ENCODE peak calls at places on chromosomes 3 and 15, in six cellular contexts. One of them, this sample, is unnamed. For H3K4me1, the result is how much of the 10 kb centered on the place peaks cover.

GRCh38 chr15:92638291-92638708 is 17.3 kb downstream of the FAM174B start:
- DNase-seq in IMR-90: peak
- DNase-seq in GM23248: no peak
- DNase-seq in cardiac muscle cell: no peak
- DNase-seq in right atrium auricular region: no peak
- DNase-seq in astrocyte: peak
- DNase-seq in this sample: no peak

GRCh38 chr3:47874913-47875312 is 72.0 kb downstream of the DHX30 start:
- DNase-seq in IMR-90: peak
- DNase-seq in GM23248: peak
- DNase-seq in cardiac muscle cell: no peak
- DNase-seq in right atrium auricular region: no peak
- DNase-seq in astrocyte: no peak
- DNase-seq in this sample: no peak

GRCh38 chr15:50365570-50365969 is 10.6 kb upstream of the GABPB1 start:
- DNase-seq in IMR-90: no peak
- DNase-seq in GM23248: no peak
- DNase-seq in cardiac muscle cell: no peak
- DNase-seq in right atrium auricular region: no peak
- DNase-seq in astrocyte: no peak
- DNase-seq in this sample: no peak

GRCh38 chr15:30990451-30991300 is 752 bp downstream of the MTMR10 start:
- DNase-seq in IMR-90: peak
- DNase-seq in GM23248: peak
- DNase-seq in cardiac muscle cell: no peak
- DNase-seq in right atrium auricular region: no peak
- DNase-seq in astrocyte: peak
- DNase-seq in this sample: no peak

GRCh38 chr15:36498922-36499321 is 80.5 kb upstream of the CDIN1 start:
- DNase-seq in IMR-90: no peak
- DNase-seq in GM23248: no peak
- DNase-seq in cardiac muscle cell: no peak
- DNase-seq in right atrium auricular region: no peak
- DNase-seq in astrocyte: no peak
- DNase-seq in this sample: no peak

GRCh38 chr3:125200731-125201139 is 11.8 kb downstream of the SLC12A8 start:
- DNase-seq in IMR-90: no peak
- DNase-seq in GM23248: no peak
- DNase-seq in cardiac muscle cell: no peak
- DNase-seq in right atrium auricular region: no peak
- DNase-seq in astrocyte: no peak
- DNase-seq in this sample: no peak

GRCh38 chr3:48997714-48998637 is 7.9 kb downstream of the P4HTM start:
- DNase-seq in IMR-90: no peak
- DNase-seq in GM23248: no peak
- DNase-seq in cardiac muscle cell: no peak
- DNase-seq in right atrium auricular region: no peak
- DNase-seq in astrocyte: no peak
- DNase-seq in this sample: peak

GRCh38 chr3:153038779-153039178 is 123.2 kb upstream of the RAP2B start:
- DNase-seq in IMR-90: no peak
- DNase-seq in GM23248: peak
- DNase-seq in cardiac muscle cell: no peak
- DNase-seq in right atrium auricular region: no peak
- DNase-seq in astrocyte: peak
- DNase-seq in this sample: no peak

GRCh38 chr15:44719293-44719999 is 8.1 kb downstream of the B2M start:
- DNase-seq in IMR-90: peak
- DNase-seq in GM23248: no peak
- DNase-seq in cardiac muscle cell: no peak
- DNase-seq in right atrium auricular region: no peak
- DNase-seq in astrocyte: peak
- DNase-seq in this sample: no peak

GRCh38 chr15:90001062-90001682 is at the start of gene ZNF710:
- DNase-seq in IMR-90: peak
- DNase-seq in GM23248: peak
- DNase-seq in cardiac muscle cell: peak
- DNase-seq in right atrium auricular region: no peak
- DNase-seq in astrocyte: peak
- DNase-seq in this sample: peak

GRCh38 chr15:90002428-90002844 is 1.3 kb downstream of the ZNF710 start:
- DNase-seq in IMR-90: peak
- DNase-seq in GM23248: peak
- DNase-seq in cardiac muscle cell: peak
- DNase-seq in right atrium auricular region: no peak
- DNase-seq in astrocyte: peak
- DNase-seq in this sample: peak

GRCh38 chr15:90000175-90000923 is 775 bp upstream of the ZNF710 start:
- DNase-seq in IMR-90: peak
- DNase-seq in GM23248: peak
- DNase-seq in cardiac muscle cell: peak
- DNase-seq in right atrium auricular region: no peak
- DNase-seq in astrocyte: no peak
- DNase-seq in this sample: no peak

GRCh38 chr15:90003736-90004135 is 2.6 kb downstream of the ZNF710 start:
- DNase-seq in IMR-90: no peak
- DNase-seq in GM23248: no peak
- DNase-seq in cardiac muscle cell: no peak
- DNase-seq in right atrium auricular region: no peak
- DNase-seq in astrocyte: no peak
- DNase-seq in this sample: no peak

GRCh38 chr15:90001683-90002427 is 731 bp downstream of the ZNF710 start:
- DNase-seq in IMR-90: peak
- DNase-seq in GM23248: peak
- DNase-seq in cardiac muscle cell: peak
- DNase-seq in right atrium auricular region: no peak
- DNase-seq in astrocyte: peak
- DNase-seq in this sample: peak
- H3K4me1 ChIP-seq in IMR-90: under half
- H3K4me1 ChIP-seq in GM23248: under half
- H3K4me1 ChIP-seq in cardiac muscle cell: under half
- H3K4me1 ChIP-seq in right atrium auricular region: under half
- H3K4me1 ChIP-seq in astrocyte: under half
- H3K4me1 ChIP-seq in this sample: under half

DNA sequence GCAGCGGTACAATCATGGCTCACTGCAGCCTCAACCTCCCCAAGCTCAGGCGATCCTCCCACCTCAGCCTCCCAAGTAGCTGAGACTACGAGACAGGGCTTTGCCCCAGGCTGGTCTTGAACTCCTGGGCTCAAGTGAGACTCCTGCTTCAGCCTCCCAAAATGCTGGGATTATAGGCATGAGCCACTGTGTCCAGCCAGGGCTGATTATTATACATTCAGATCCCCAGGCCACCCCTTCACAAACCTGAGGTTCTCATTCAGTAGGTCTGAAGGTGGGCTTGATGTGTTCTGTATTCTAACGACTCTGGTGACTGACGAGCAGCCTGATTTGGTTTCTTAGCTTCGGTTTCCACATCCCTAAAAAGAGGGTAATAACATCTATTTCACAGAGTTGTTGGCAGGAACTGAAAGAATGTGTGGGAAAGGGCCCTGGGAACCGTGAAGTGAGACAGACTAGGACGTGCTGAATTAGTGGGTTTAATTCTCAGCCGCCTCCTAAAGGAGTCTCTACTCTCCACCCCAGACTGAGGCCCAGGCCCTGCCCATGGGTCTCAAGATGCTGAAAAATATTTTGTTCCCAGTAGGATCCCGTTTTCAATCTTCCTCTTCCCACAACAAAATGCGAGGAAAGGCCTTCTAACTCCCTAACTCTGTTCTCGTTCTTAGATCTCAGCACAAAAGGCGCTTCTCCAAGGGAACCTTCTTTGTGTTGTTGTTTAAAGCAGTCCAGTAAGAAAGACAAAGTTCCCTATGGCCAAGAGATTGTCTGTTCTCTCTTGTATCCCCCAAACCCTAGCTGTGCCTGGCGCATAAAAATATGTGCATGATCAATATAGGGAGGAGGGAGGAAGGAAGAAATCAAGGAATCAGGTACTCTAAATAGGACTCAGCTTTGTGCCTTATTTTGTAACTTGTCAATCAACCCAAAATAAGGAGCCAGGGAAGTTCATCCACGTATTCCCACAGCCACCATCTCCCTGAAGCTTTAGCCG is 210.0 kb upstream of the TOPAZ1 start:
- DNase-seq in IMR-90: no peak
- DNase-seq in GM23248: no peak
- DNase-seq in cardiac muscle cell: no peak
- DNase-seq in right atrium auricular region: no peak
- DNase-seq in astrocyte: no peak
- DNase-seq in this sample: no peak
- H3K4me3 ChIP-seq in IMR-90: no peak
- H3K4me3 ChIP-seq in GM23248: no peak
- H3K4me3 ChIP-seq in cardiac muscle cell: no peak
- H3K4me3 ChIP-seq in right atrium auricular region: no peak
- H3K4me3 ChIP-seq in astrocyte: no peak
- H3K4me3 ChIP-seq in this sample: no peak

GRCh38 chr15:100862162-100862561 is 17.5 kb upstream of the ALDH1A3 start:
- DNase-seq in IMR-90: no peak
- DNase-seq in GM23248: no peak
- DNase-seq in cardiac muscle cell: no peak
- DNase-seq in right atrium auricular region: no peak
- DNase-seq in astrocyte: no peak
- DNase-seq in this sample: no peak
- H3K27ac ChIP-seq in IMR-90: no peak
- H3K27ac ChIP-seq in GM23248: no peak
- H3K27ac ChIP-seq in cardiac muscle cell: no peak
- H3K27ac ChIP-seq in right atrium auricular region: no peak
- H3K27ac ChIP-seq in astrocyte: no peak
- H3K27ac ChIP-seq in this sample: no peak

GRCh38 chr15:39291036-39291435 is 289.8 kb upstream of the THBS1 start:
- DNase-seq in IMR-90: no peak
- DNase-seq in GM23248: no peak
- DNase-seq in cardiac muscle cell: no peak
- DNase-seq in right atrium auricular region: no peak
- DNase-seq in astrocyte: no peak
- DNase-seq in this sample: no peak

GRCh38 chr15:39286706-39287105 is 294.2 kb upstream of the THBS1 start:
- DNase-seq in IMR-90: peak
- DNase-seq in GM23248: no peak
- DNase-seq in cardiac muscle cell: no peak
- DNase-seq in right atrium auricular region: no peak
- DNase-seq in astrocyte: no peak
- DNase-seq in this sample: no peak

GRCh38 chr15:39287322-39288195 is 293.3 kb upstream of the THBS1 start:
- DNase-seq in IMR-90: peak
- DNase-seq in GM23248: peak
- DNase-seq in cardiac muscle cell: no peak
- DNase-seq in right atrium auricular region: no peak
- DNase-seq in astrocyte: peak
- DNase-seq in this sample: no peak

GRCh38 chr15:39296955-39297354 is 283.9 kb upstream of the THBS1 start:
- DNase-seq in IMR-90: no peak
- DNase-seq in GM23248: no peak
- DNase-seq in cardiac muscle cell: no peak
- DNase-seq in right atrium auricular region: no peak
- DNase-seq in astrocyte: no peak
- DNase-seq in this sample: no peak

DNA sequence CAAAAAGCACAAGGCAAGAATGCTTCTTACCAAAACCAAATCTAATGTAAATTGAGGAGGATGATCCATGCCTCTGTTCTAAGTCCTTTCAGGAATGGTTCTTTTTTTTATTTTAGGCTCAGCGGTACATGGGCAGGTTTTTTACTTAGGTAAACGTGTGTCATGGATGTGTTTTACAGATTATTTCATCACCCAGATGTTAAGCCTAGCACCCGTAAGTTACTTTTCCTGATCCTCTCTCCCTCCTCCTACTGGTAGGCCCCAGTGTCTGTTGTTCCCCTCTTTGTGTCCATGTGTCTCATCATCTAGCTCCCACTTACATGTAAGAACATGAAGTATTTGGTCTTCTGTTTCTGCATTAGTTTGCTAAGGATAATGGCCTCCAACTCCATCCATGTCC is 289.2 kb upstream of the THBS1 start:
- DNase-seq in IMR-90: no peak
- DNase-seq in GM23248: no peak
- DNase-seq in cardiac muscle cell: no peak
- DNase-seq in right atrium auricular region: no peak
- DNase-seq in astrocyte: no peak
- DNase-seq in this sample: no peak
- H3K4me1 ChIP-seq in IMR-90: under half
- H3K4me1 ChIP-seq in GM23248: under half
- H3K4me1 ChIP-seq in cardiac muscle cell: under half
- H3K4me1 ChIP-seq in right atrium auricular region: under half
- H3K4me1 ChIP-seq in astrocyte: under half
- H3K4me1 ChIP-seq in this sample: under half

GRCh38 chr3:39180546-39181346 is 11.6 kb downstream of the XIRP1 start:
- DNase-seq in IMR-90: peak
- DNase-seq in GM23248: peak
- DNase-seq in cardiac muscle cell: peak
- DNase-seq in right atrium auricular region: peak
- DNase-seq in astrocyte: peak
- DNase-seq in this sample: peak
- H3K4me3 ChIP-seq in IMR-90: peak
- H3K4me3 ChIP-seq in GM23248: peak
- H3K4me3 ChIP-seq in cardiac muscle cell: peak
- H3K4me3 ChIP-seq in right atrium auricular region: peak
- H3K4me3 ChIP-seq in astrocyte: peak
- H3K4me3 ChIP-seq in this sample: peak

DNA sequence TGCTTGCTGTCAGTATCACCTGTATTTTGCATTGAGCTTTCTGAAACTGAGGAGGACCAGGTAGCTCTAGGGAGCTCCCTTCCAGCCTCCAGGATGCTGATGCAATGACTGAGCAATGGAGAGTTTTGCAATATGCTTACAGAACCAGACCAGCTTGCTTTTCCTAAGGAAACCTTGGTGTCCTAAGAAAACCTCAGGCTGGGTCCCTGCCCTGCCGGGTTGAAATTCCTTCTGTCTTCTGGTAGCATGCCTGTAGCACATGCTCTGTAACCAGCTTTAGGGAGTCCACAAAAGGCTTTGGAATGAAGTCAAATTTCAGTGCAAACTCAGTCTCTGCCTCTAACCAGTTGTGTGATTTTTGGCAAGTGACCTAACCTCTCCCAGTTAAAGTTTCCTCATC is 65.8 kb upstream of the GSK3B start:
- DNase-seq in IMR-90: peak
- DNase-seq in GM23248: peak
- DNase-seq in cardiac muscle cell: peak
- DNase-seq in right atrium auricular region: peak
- DNase-seq in astrocyte: peak
- DNase-seq in this sample: peak
- H3K27ac ChIP-seq in IMR-90: peak
- H3K27ac ChIP-seq in GM23248: peak
- H3K27ac ChIP-seq in cardiac muscle cell: no peak
- H3K27ac ChIP-seq in right atrium auricular region: no peak
- H3K27ac ChIP-seq in astrocyte: no peak
- H3K27ac ChIP-seq in this sample: no peak